ENCODE peak calls at places on chromosome 1, in four cellular contexts. M, T, P and Z are unnamed samples. For H4K20me1, the result is how much of the 10 kb centered on the place peaks cover.

GRCh38 chr1:50289495-50289894 is 133.7 kb downstream of the DMRTA2 start:
- DNase-seq in M (no peak), T (no peak), P (no peak), Z (no peak)

GRCh38 chr1:41534181-41535076 is 49.9 kb upstream of the EDN2 start:
- DNase-seq in P (no peak), T (no peak), M (no peak), Z (no peak)

GRCh38 chr1:226788965-226789364 is 49.9 kb upstream of the ITPKB start:
- DNase-seq in M (no peak), T (no peak), P (no peak), Z (no peak)

GRCh38 chr1:84996846-84997666 is at the start of gene MCOLN2:
- DNase-seq in P (peak), T (peak), M (peak), Z (peak)

GRCh38 chr1:81678779-81679178 is 122.0 kb upstream of the ADGRL2 start:
- DNase-seq in M (no peak), P (no peak), T (no peak), Z (peak)

GRCh38 chr1:224911217-224911616 is 18.3 kb upstream of the DNAH14 start:
- DNase-seq in M (no peak), T (no peak), P (no peak), Z (no peak)

GRCh38 chr1:223712856-223713494 is 636 bp downstream of the CAPN2 start:
- DNase-seq in M (no peak), P (no peak), T (no peak), Z (no peak)

GRCh38 chr1:5427026-5427613 is 565.1 kb downstream of the NPHP4 start:
- DNase-seq in M (no peak), T (no peak), P (no peak), Z (no peak)

GRCh38 chr1:64864018-64864945 is 102.1 kb downstream of the JAK1 start:
- DNase-seq in T (peak), M (no peak), P (peak), Z (peak)

GRCh38 chr1:145926706-145927072 is 595 bp downstream of the RBM8A start:
- DNase-seq in M (no peak), P (no peak), T (no peak), Z (no peak)

GRCh38 chr1:245687636-245688535 is 533.1 kb downstream of the KIF26B start:
- DNase-seq in T (no peak), M (no peak), P (no peak), Z (no peak)

GRCh38 chr1:94326329-94326728 is 88.9 kb upstream of the ARHGAP29 start:
- DNase-seq in T (no peak), M (peak), P (no peak), Z (peak)

GRCh38 chr1:6125366-6125765 is 54.8 kb downstream of the CHD5 start:
- DNase-seq in T (no peak), M (no peak), P (no peak), Z (no peak)

GRCh38 chr1:30110826-30111225 is 612.6 kb downstream of the MATN1 start:
- DNase-seq in P (no peak), M (no peak), T (no peak), Z (no peak)

GRCh38 chr1:165905853-165906252 is 78.4 kb downstream of the UCK2 start:
- DNase-seq in T (no peak), P (no peak), M (no peak), Z (no peak)

GRCh38 chr1:157104598-157105293 is 5.1 kb upstream of the ETV3L start:
- DNase-seq in M (peak), T (no peak), P (no peak), Z (peak)

GRCh38 chr1:10379676-10380075 is 19.2 kb upstream of the PGD start:
- DNase-seq in T (no peak), M (no peak), P (no peak), Z (no peak)

GRCh38 chr1:234044079-234044478 is 139.6 kb downstream of the SLC35F3 start:
- DNase-seq in T (no peak), M (no peak), P (no peak), Z (no peak)

GRCh38 chr1:22289251-22289995 is 146.5 kb upstream of the WNT4 start:
- DNase-seq in M (no peak), P (no peak), T (no peak), Z (no peak)

GRCh38 chr1:54312874-54313316 is 93.3 kb downstream of the SSBP3 start:
- DNase-seq in T (no peak), M (peak), P (no peak), Z (no peak)

GRCh38 chr1:8379513-8380186 is 61.7 kb downstream of the SLC45A1 start:
- DNase-seq in M (no peak), T (no peak), P (no peak), Z (no peak)
- H4K20me1 ChIP-seq in M (half or more), T (under half), P (under half), Z (under half)

DNA sequence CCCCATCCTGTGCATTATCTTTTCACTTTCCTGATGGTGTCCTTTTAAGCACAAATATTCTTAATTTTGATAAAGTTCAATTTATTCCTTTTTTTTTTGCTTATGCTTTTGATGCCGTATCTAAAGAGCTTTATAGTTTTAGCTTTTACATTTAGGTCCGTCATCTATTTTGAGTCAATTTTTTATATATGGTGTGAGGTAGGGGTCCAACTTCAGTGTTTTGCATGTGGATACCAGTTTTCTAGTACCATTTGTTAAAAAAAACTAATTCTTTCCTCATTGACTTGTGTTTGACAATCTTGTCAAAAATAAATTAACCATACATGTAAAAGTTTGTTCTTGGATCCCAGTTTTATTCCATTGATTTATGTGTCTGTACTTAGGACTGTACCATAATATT is 4.9 kb downstream of the MTF2 start:
- DNase-seq in M (no peak), P (no peak), T (no peak), Z (no peak)
- H4K20me1 ChIP-seq in M (under half), P (under half), T (under half), Z (under half)

GRCh38 chr1:235295902-235296350 is 32.1 kb downstream of the ARID4B start:
- DNase-seq in M (peak), P (no peak), T (no peak), Z (peak)
- H4K20me1 ChIP-seq in M (half or more), P (under half), T (under half), Z (under half)

DNA sequence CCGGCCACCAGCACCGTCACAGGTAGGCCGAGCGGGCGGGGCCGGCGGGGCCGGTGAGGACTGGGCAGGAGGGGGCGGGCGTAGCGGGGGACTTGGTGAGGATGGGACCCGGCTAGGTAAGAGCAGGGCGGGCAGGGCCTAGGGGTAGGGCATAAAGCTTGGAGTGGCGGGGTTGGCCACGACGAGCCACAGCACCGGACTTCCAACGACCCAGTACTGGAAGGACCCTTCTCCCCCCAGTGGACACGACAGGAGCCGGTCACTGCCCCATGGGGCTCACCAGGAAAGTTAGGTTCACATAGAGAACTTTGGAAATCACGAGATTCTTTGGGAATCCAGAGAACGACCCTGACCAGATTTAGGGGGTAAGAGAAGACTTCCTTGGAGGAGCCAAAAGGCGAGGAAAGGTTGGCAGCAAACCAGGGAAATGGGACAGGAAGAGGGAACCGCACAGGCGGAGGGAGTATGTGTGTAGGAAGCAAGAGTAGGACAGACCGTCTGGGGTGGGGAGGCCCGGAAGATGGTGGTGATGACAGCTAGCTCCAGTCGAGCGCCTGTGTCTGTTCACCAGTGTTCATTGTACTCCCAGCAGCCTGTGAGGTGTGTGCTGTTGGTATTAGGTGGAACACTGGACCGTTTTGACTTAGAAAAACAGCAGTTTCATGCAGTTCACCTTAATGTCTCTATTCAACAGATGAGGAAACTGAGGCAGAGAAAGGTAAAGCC is 20.4 kb downstream of the ZNF362 start:
- DNase-seq in M (no peak), P (no peak), T (no peak), Z (no peak)
- H4K20me1 ChIP-seq in M (under half), P (under half), T (under half), Z (under half)

DNA sequence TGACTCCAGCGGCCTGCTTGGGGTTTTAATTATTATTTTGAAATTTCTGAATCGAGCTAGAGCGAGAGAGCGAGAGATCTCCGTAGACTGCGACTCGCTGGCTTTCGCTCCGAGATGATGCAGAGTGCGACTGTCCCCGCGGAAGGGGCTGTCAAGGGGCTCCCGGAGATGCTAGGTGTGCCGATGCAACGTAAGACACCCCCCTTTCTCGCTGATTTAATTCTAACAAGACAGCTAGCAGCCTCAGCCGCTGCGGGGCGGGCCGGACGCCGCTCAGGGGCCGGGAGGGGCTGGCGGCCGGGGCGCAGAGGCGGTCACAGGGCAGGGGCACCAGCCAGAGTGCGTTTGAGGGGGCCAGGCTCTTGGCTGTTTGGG is 339 bp downstream of the LHX4 start:
- DNase-seq in M (no peak), P (no peak), T (no peak), Z (no peak)
- H4K20me1 ChIP-seq in M (under half), P (under half), T (under half), Z (under half)

DNA sequence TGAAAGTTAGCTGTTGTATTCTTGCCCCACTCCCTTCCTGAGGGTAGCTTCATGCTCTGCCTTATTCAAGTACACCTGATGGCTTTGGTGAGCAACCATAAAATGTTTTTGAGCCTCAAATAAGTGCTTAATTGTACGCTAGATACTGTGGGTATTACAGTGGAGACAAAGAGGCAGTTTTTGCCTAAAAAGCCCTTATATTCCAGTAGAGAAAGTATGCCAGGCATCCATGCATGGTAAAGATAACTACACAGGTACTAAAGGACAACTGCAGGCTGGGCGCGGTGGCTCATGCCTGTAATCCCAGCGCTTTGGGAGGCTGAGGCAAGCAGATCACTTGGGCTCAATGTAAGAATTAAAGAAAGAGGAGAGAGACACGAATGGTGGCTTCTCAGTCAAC is 26.3 kb upstream of the NFASC start:
- DNase-seq in P (no peak), M (no peak), T (no peak), Z (no peak)
- H4K20me1 ChIP-seq in P (under half), M (under half), T (under half), Z (under half)

GRCh38 chr1:26705788-26706237 is 10.0 kb downstream of the ARID1A start:
- DNase-seq in P (peak), T (no peak), M (peak), Z (peak)
- H4K20me1 ChIP-seq in P (half or more), T (under half), M (half or more), Z (under half)